ENCODE peak calls at places on chromosome 20, in seven cellular contexts. J is brain pericyte; I is brain microvascular endothelial cell; C is activated CD4-positive, CD25-positive, alpha-beta regulatory T cell; F is stimulated activated CD8-positive, alpha-beta memory T cell treated with anti-CD3 and anti-CD28 coated beads, Interleukin-4, amount 100 ng/mL, for 1 hour; Y is GM03348; N is iris pigment epithelial cell. G is an unnamed sample.

GRCh38 chr20:53736122-53736756 is 142.6 kb upstream of the ZNF217 start:
- DNase-seq in F (no peak), C (no peak), J (no peak), Y (no peak), I (no peak), N (no peak), G (peak; percentile 79)

GRCh38 chr20:48066851-48067250 is 281.6 kb upstream of the SULF2 start:
- DNase-seq in C (no peak), Y (no peak), F (no peak), J (no peak), N (no peak), I (no peak), G (no peak)

GRCh38 chr20:12012241-12013222 is 94.8 kb downstream of the BTBD3 start:
- DNase-seq in Y (peak; percentile 81), J (peak; percentile 10), I (peak; percentile 61), N (peak; percentile 51), C (no peak), F (no peak), G (peak; percentile 62)

GRCh38 chr20:33662172-33662571 is at the start of gene C20orf144:
- DNase-seq in F (no peak), J (no peak), I (no peak), C (no peak), Y (no peak), N (no peak), G (no peak)

GRCh38 chr20:38067717-38068365 is 34.3 kb downstream of the RPRD1B start:
- DNase-seq in F (no peak), J (no peak), C (no peak), N (no peak), Y (no peak), I (no peak), G (no peak)

GRCh38 chr20:34037767-34038166 is 44.1 kb downstream of the RALY start:
- DNase-seq in C (no peak), Y (peak; percentile 69), I (no peak), N (no peak), J (no peak), F (no peak), G (no peak)

GRCh38 chr20:59831024-59831900 is 102.2 kb downstream of the SYCP2 start:
- DNase-seq in N (no peak), J (no peak), I (no peak), Y (peak; percentile 4), C (no peak), F (no peak), G (peak; percentile 74)

GRCh38 chr20:50138479-50139393 is 14.8 kb downstream of the PEDS1 start:
- DNase-seq in J (no peak), F (no peak), N (no peak), I (no peak), Y (no peak), C (no peak), G (peak; percentile 78)

GRCh38 chr20:63441777-63442493 is 30.5 kb downstream of the KCNQ2 start:
- DNase-seq in C (peak; percentile 22), Y (peak; percentile 77), J (no peak), N (peak; percentile 37), F (no peak), I (peak; percentile 34), G (peak; percentile 86)

GRCh38 chr20:62925420-62926228 is 681 bp downstream of the DIDO1 start:
- DNase-seq in C (no peak), F (no peak), Y (peak; percentile 51), I (no peak), N (peak; percentile 43), J (no peak), G (no peak)

GRCh38 chr20:25194333-25194972 is 1.1 kb upstream of the ENTPD6 start:
- DNase-seq in I (no peak), N (no peak), F (no peak), J (no peak), Y (no peak), C (no peak), G (peak; percentile 29)

GRCh38 chr20:59825944-59826759 is 107.3 kb downstream of the SYCP2 start:
- DNase-seq in F (no peak), J (no peak), C (no peak), Y (no peak), I (no peak), N (no peak), G (peak; percentile 49)

GRCh38 chr20:41408986-41409385 is 42.4 kb upstream of the EMILIN3 start:
- DNase-seq in J (no peak), C (no peak), I (no peak), Y (no peak), F (no peak), N (no peak), G (no peak)

GRCh38 chr20:32566379-32567374 is 18.5 kb downstream of the NOL4L start:
- DNase-seq in C (no peak), N (no peak), Y (no peak), J (no peak), F (no peak), I (no peak), G (no peak)

GRCh38 chr20:49724637-49725606 is 11.2 kb upstream of the B4GALT5 start:
- DNase-seq in F (no peak), Y (peak; percentile 40), I (no peak), C (no peak), J (no peak), N (peak; percentile 86), G (no peak)

GRCh38 chr20:36526521-36527011 is 14.8 kb upstream of the MYL9 start:
- DNase-seq in C (no peak), I (no peak), F (no peak), Y (no peak), J (no peak), N (no peak), G (no peak)

GRCh38 chr20:49367113-49367512 is 89.3 kb upstream of the ZNFX1 start:
- DNase-seq in I (no peak), N (no peak), Y (no peak), C (no peak), F (no peak), J (no peak), G (no peak)

GRCh38 chr20:7123457-7123856 is 356.0 kb downstream of the BMP2 start:
- DNase-seq in J (no peak), I (no peak), C (no peak), F (no peak), Y (no peak), N (no peak), G (no peak)

GRCh38 chr20:63356511-63356910 is 4.6 kb downstream of the CHRNA4 start:
- DNase-seq in Y (no peak), J (no peak), N (no peak), I (no peak), C (no peak), F (no peak), G (no peak)

GRCh38 chr20:38674178-38675133 is 49.8 kb upstream of the SLC32A1 start:
- DNase-seq in I (peak; percentile 40), J (no peak), F (peak; percentile 21), N (peak; percentile 60), Y (peak; percentile 89), C (peak; percentile 14), G (peak; percentile 92)

GRCh38 chr20:45067087-45067486 is 33.8 kb downstream of the KCNS1 start:
- DNase-seq in C (no peak), N (no peak), J (no peak), Y (no peak), I (no peak), F (no peak), G (no peak)

GRCh38 chr20:59010321-59010994 is 3.4 kb upstream of the CTSZ start:
- DNase-seq in F (no peak), N (no peak), J (no peak), Y (no peak), C (no peak), I (no peak), G (peak; percentile 74)

GRCh38 chr20:63627129-63627699 is 313 bp upstream of the GMEB2 start:
- DNase-seq in J (peak; percentile 47), I (peak; percentile 86), Y (peak; percentile 99), N (peak; percentile 93), C (peak; percentile 86), F (peak; percentile 82), G (peak; percentile 96)

GRCh38 chr20:57190536-57191265 is 75.7 kb downstream of the BMP7 start:
- DNase-seq in N (no peak), I (no peak), F (no peak), J (no peak), C (no peak), Y (no peak), G (no peak)

GRCh38 chr20:2874456-2874855 is 1.2 kb downstream of the PTPRA start:
- DNase-seq in N (no peak), F (no peak), J (no peak), I (no peak), C (no peak), Y (no peak), G (no peak)

GRCh38 chr20:40583195-40583594 is 105.8 kb downstream of the MAFB start:
- DNase-seq in I (no peak), N (no peak), C (no peak), F (no peak), J (no peak), Y (no peak), G (no peak)

GRCh38 chr20:59159091-59159821 is 4.4 kb upstream of the ZNF831 start:
- DNase-seq in I (no peak), F (peak; percentile 40), Y (no peak), N (no peak), J (no peak), C (no peak), G (peak; percentile 39)

GRCh38 chr20:62908971-62909791 is 17.1 kb downstream of the DIDO1 start:
- DNase-seq in Y (no peak), J (no peak), N (no peak), C (no peak), I (no peak), F (no peak), G (no peak)

GRCh38 chr20:51089272-51089671 is 66.4 kb upstream of the KCNG1 start:
- DNase-seq in F (no peak), N (no peak), Y (no peak), C (no peak), J (no peak), I (no peak), G (no peak)

GRCh38 chr20:34536798-34537394 is 20.7 kb downstream of the DYNLRB1 start:
- DNase-seq in C (no peak), I (peak; percentile 21), F (no peak), Y (no peak), J (no peak), N (peak; percentile 28), G (peak; percentile 73)

GRCh38 chr20:22619272-22619671 is 34.9 kb upstream of the FOXA2 start:
- DNase-seq in Y (no peak), C (no peak), F (no peak), I (no peak), J (no peak), N (no peak), G (no peak)

GRCh38 chr20:17857639-17858449 is 110.8 kb downstream of the SNX5 start:
- DNase-seq in N (no peak), J (no peak), F (no peak), C (no peak), I (no peak), Y (no peak), G (no peak)

GRCh38 chr20:4709261-4710105 is 12.2 kb upstream of the PRND start:
- DNase-seq in J (no peak), C (no peak), N (no peak), Y (no peak), F (no peak), I (no peak), G (peak; percentile 32)

GRCh38 chr20:18533491-18533890 is 25.8 kb downstream of the SEC23B start:
- DNase-seq in F (no peak), I (no peak), J (no peak), Y (no peak), C (no peak), N (peak; percentile 36), G (no peak)

GRCh38 chr20:17859616-17860232 is 108.9 kb downstream of the SNX5 start:
- DNase-seq in N (no peak), I (no peak), J (no peak), Y (no peak), C (no peak), F (no peak), G (no peak)

GRCh38 chr20:53291548-53291947 is 302.1 kb downstream of the ZNF217 start:
- DNase-seq in Y (no peak), C (no peak), I (no peak), N (peak; percentile 6), J (no peak), F (no peak), G (peak; percentile 66)

GRCh38 chr20:57953638-57954037 is 243.8 kb upstream of the PMEPA1 start:
- DNase-seq in C (no peak), I (peak; percentile 51), N (peak; percentile 19), F (no peak), J (no peak), Y (no peak), G (no peak)

GRCh38 chr20:52212943-52213342 is 21.4 kb upstream of the ZFP64 start:
- DNase-seq in I (no peak), F (no peak), Y (no peak), C (no peak), N (no peak), J (no peak), G (no peak)